ENCODE peak calls at places on chromosomes 6 and 20, in five cellular contexts. One of them, this sample, is unnamed.

GRCh38 chr6:161276605-161277155 is 2.8 kb upstream of the AGPAT4 start:
- DNase-seq in K562: no peak
- DNase-seq in H1: no peak
- DNase-seq in GM12878: no peak
- DNase-seq in HepG2: no peak
- DNase-seq in this sample: no peak

GRCh38 chr6:107075951-107076381 is 39.3 kb downstream of the BEND3 start:
- DNase-seq in K562: no peak
- DNase-seq in HepG2: no peak
- DNase-seq in GM12878: no peak
- DNase-seq in H1: no peak
- DNase-seq in this sample: no peak

GRCh38 chr20:38196592-38196991 is 31.5 kb upstream of the TGM2 start:
- DNase-seq in GM12878: no peak
- DNase-seq in HepG2: no peak
- DNase-seq in K562: peak
- DNase-seq in H1: no peak
- DNase-seq in this sample: no peak

GRCh38 chr6:77143659-77144447 is 319.4 kb downstream of the HTR1B start:
- DNase-seq in H1: no peak
- DNase-seq in K562: no peak
- DNase-seq in HepG2: no peak
- DNase-seq in GM12878: no peak
- DNase-seq in this sample: no peak

GRCh38 chr6:112956696-112957525 is 609.8 kb downstream of the RFPL4B start:
- DNase-seq in GM12878: no peak
- DNase-seq in H1: no peak
- DNase-seq in K562: peak
- DNase-seq in HepG2: no peak
- DNase-seq in this sample: no peak

GRCh38 chr6:32882879-32883250 is 28.9 kb downstream of the PSMB9 start:
- DNase-seq in GM12878: no peak
- DNase-seq in H1: no peak
- DNase-seq in HepG2: no peak
- DNase-seq in K562: no peak
- DNase-seq in this sample: no peak

GRCh38 chr6:80547827-80548226 is 441.4 kb downstream of the BCKDHB start:
- DNase-seq in HepG2: no peak
- DNase-seq in H1: no peak
- DNase-seq in K562: no peak
- DNase-seq in GM12878: no peak
- DNase-seq in this sample: no peak

GRCh38 chr6:143187173-143187908 is 126.7 kb downstream of the AIG1 start:
- DNase-seq in GM12878: no peak
- DNase-seq in HepG2: no peak
- DNase-seq in H1: no peak
- DNase-seq in K562: no peak
- DNase-seq in this sample: no peak

GRCh38 chr6:121998631-121999030 is 400.8 kb upstream of the HSF2 start:
- DNase-seq in HepG2: no peak
- DNase-seq in K562: no peak
- DNase-seq in H1: no peak
- DNase-seq in GM12878: no peak
- DNase-seq in this sample: no peak

GRCh38 chr6:152478377-152479010 is 158.7 kb downstream of the SYNE1 start:
- DNase-seq in GM12878: no peak
- DNase-seq in K562: no peak
- DNase-seq in H1: no peak
- DNase-seq in HepG2: no peak
- DNase-seq in this sample: no peak

GRCh38 chr6:27814665-27815424 is 97.4 kb downstream of the OR2B2 start:
- DNase-seq in HepG2: peak
- DNase-seq in GM12878: peak
- DNase-seq in K562: no peak
- DNase-seq in H1: peak
- DNase-seq in this sample: peak
- TF ChIP-seq POLR2A in HepG2: no peak
- TF ChIP-seq POLR2A in GM12878: peak
- TF ChIP-seq POLR2A in K562: no peak
- TF ChIP-seq POLR2A in H1: peak
- TF ChIP-seq POLR2A in this sample: peak

DNA sequence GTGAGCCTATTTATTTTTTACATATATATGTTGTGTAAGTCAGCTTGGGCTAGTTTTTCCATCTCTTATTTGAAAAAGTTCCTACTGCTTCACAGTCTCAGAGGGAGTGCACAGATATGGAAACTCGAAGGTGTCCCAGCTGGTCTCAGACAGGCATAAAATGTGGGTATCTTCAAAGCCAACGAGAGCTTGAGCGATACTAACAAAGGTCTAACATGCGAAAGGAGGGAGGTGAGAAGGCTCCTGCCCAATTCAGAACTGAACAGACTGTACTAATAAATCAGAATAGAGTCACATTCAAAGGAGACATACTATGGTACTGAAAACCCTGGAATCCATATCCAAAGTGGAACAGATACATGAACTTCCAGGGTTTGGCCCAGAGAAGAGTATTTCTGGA is 113.0 kb downstream of the PREX1 start:
- DNase-seq in HepG2: no peak
- DNase-seq in GM12878: no peak
- DNase-seq in K562: no peak
- DNase-seq in H1: no peak
- DNase-seq in this sample: no peak
- TF ChIP-seq ZNF274 in HepG2: no peak
- TF ChIP-seq ZNF274 in GM12878: no peak
- TF ChIP-seq ZNF274 in K562: no peak
- TF ChIP-seq ZNF274 in H1: no peak
- TF ChIP-seq ZNF274 in this sample: no peak

GRCh38 chr20:25692499-25692898 is 4.2 kb downstream of the ZNF337 start:
- DNase-seq in K562: no peak
- DNase-seq in HepG2: no peak
- DNase-seq in H1: no peak
- DNase-seq in GM12878: no peak
- DNase-seq in this sample: no peak

GRCh38 chr20:25697132-25697446 is 436 bp upstream of the ZNF337 start:
- DNase-seq in H1: no peak
- DNase-seq in GM12878: no peak
- DNase-seq in HepG2: no peak
- DNase-seq in K562: no peak
- DNase-seq in this sample: no peak

GRCh38 chr20:25695532-25696383 is 895 bp downstream of the ZNF337 start:
- DNase-seq in GM12878: no peak
- DNase-seq in HepG2: no peak
- DNase-seq in H1: no peak
- DNase-seq in K562: no peak
- DNase-seq in this sample: no peak

GRCh38 chr20:25699914-25700313 is 3.3 kb upstream of the ZNF337 start:
- DNase-seq in HepG2: no peak
- DNase-seq in GM12878: no peak
- DNase-seq in H1: no peak
- DNase-seq in K562: no peak
- DNase-seq in this sample: no peak

GRCh38 chr20:25696384-25697131 is at the start of gene ZNF337:
- DNase-seq in GM12878: peak
- DNase-seq in K562: peak
- DNase-seq in H1: peak
- DNase-seq in HepG2: peak
- DNase-seq in this sample: peak
- TF ChIP-seq POLR2A in GM12878: peak
- TF ChIP-seq POLR2A in K562: peak
- TF ChIP-seq POLR2A in H1: peak
- TF ChIP-seq POLR2A in HepG2: peak
- TF ChIP-seq POLR2A in this sample: peak

GRCh38 chr20:46023999-46024398 is 5.0 kb upstream of the SLC12A5 start:
- DNase-seq in HepG2: no peak
- DNase-seq in K562: no peak
- DNase-seq in GM12878: no peak
- DNase-seq in H1: no peak
- DNase-seq in this sample: no peak

GRCh38 chr20:46022411-46023147 is 6.4 kb upstream of the SLC12A5 start:
- DNase-seq in K562: peak
- DNase-seq in GM12878: no peak
- DNase-seq in H1: no peak
- DNase-seq in HepG2: peak
- DNase-seq in this sample: no peak

GRCh38 chr20:46023148-46023484 is 5.9 kb upstream of the SLC12A5 start:
- DNase-seq in H1: no peak
- DNase-seq in K562: no peak
- DNase-seq in GM12878: no peak
- DNase-seq in HepG2: no peak
- DNase-seq in this sample: no peak

GRCh38 chr20:46020515-46020914 is 8.5 kb upstream of the SLC12A5 start:
- DNase-seq in GM12878: no peak
- DNase-seq in H1: no peak
- DNase-seq in K562: no peak
- DNase-seq in HepG2: no peak
- DNase-seq in this sample: no peak

DNA sequence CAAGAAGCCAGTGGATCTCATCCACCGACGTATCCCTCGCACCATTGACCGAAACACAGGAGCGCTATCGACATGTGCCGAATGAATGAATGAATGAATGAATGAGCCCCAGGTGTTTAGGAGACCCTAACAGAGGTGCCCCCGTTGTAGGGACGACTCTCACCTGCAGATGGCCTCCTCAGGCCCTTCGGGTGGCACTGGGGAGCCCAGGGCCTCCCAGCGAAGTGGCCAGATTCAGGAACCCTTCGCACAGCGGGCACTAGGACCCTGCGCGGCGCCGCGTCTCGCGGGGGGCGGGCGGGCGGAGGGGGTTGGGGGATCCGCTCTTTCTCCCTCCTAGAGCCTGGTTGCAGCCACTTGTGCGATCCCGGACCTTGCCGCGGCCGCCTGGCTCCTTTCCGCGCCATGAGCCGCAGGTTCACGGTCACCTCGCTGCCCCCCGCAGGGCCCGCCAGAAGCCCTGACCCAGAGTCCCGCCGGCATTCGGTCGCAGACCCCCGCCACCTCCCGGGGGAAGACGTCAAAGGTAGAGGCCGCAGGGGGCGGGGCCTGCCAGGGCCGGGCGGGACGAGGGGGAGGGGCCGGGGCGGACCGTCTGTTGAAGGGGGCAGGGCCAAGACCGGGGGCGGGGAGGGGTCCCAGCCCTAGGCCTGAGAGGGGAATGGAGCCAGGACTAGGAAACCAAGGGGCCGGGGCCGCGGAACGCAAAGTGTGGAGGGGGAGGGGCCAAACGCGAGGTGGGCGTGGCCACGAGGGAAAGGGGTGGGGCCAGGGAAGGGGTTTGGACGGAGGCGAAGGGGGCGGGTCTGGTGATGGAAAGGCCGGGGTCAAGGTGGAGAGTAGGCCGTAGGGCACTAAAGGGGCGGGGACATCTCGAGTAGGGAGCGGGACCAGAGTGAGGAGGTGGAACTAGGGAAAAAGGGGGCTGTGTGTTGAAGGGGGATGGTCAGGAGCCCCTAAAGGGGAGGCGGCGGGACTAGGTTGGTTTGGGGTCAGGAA is 7.4 kb upstream of the SLC12A5 start:
- DNase-seq in HepG2: peak
- DNase-seq in H1: peak
- DNase-seq in GM12878: no peak
- DNase-seq in K562: peak
- DNase-seq in this sample: no peak
- TF ChIP-seq ZNF274 in HepG2: peak
- TF ChIP-seq ZNF274 in H1: no peak
- TF ChIP-seq ZNF274 in GM12878: no peak
- TF ChIP-seq ZNF274 in K562: no peak
- TF ChIP-seq ZNF274 in this sample: no peak

GRCh38 chr6:166009385-166010031 is 158.1 kb downstream of the TBXT start:
- DNase-seq in GM12878: no peak
- DNase-seq in HepG2: no peak
- DNase-seq in H1: no peak
- DNase-seq in K562: no peak
- DNase-seq in this sample: no peak

GRCh38 chr6:166010136-166010535 is 157.5 kb downstream of the TBXT start:
- DNase-seq in GM12878: no peak
- DNase-seq in H1: no peak
- DNase-seq in K562: no peak
- DNase-seq in HepG2: no peak
- DNase-seq in this sample: no peak

GRCh38 chr6:166007349-166008263 is 160.0 kb downstream of the TBXT start:
- DNase-seq in H1: no peak
- DNase-seq in GM12878: no peak
- DNase-seq in K562: no peak
- DNase-seq in HepG2: no peak
- DNase-seq in this sample: no peak

GRCh38 chr6:166010585-166010984 is 157.1 kb downstream of the TBXT start:
- DNase-seq in K562: no peak
- DNase-seq in H1: no peak
- DNase-seq in HepG2: no peak
- DNase-seq in GM12878: no peak
- DNase-seq in this sample: no peak

DNA sequence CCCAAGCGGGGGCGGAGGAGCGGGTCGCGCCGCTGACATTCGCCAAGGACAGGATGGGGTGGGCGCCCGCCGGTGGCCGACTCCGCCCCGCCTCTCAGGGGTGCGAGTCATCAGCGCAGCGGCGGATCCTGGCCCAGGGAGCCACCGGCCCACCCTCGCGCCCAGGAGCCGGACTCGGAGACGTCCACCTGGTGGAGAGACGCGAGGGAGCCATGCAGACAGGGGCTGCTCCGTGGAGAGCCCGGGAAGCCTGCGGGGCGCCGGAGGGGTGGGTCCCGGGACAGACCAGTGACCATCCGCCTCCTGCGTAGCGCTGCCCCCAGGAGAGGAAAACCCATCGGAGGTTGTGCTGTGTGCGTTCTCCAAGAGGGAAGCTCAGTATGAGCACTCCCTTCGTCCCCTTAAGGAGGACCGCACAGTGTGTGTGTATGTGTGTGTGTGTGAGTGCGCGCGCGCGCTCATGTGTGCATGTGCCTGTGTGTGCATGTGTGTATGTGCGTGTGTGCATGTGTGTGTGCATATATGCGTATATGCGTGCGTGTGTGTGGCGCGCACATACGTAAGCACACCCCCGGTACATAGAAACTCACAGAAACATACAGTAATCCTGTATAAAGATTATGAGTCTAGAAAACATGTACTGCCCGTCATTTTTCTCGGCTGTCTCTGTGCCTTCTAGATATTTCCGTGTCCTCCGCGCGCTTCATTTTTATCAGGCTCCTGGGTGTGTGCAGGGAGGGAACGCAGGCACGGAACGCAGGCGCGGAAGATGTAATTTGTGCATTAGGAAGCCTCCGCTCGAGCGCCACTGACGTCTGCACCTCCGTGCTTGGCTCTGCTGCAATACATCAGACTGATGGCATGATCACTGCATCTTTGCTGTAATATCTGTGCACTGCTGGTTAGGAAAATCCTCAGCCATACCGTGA is 158.9 kb downstream of the TBXT start:
- DNase-seq in GM12878: no peak
- DNase-seq in K562: no peak
- DNase-seq in HepG2: no peak
- DNase-seq in H1: no peak
- DNase-seq in this sample: no peak
- TF ChIP-seq POLR2A in GM12878: no peak
- TF ChIP-seq POLR2A in K562: no peak
- TF ChIP-seq POLR2A in HepG2: no peak
- TF ChIP-seq POLR2A in H1: no peak
- TF ChIP-seq POLR2A in this sample: no peak

GRCh38 chr6:31058128-31058894 is 48.0 kb downstream of the MUC22 start:
- DNase-seq in K562: peak
- DNase-seq in GM12878: no peak
- DNase-seq in H1: no peak
- DNase-seq in HepG2: peak
- DNase-seq in this sample: peak
- TF ChIP-seq ZNF274 in K562: no peak
- TF ChIP-seq ZNF274 in GM12878: no peak
- TF ChIP-seq ZNF274 in H1: no peak
- TF ChIP-seq ZNF274 in HepG2: no peak
- TF ChIP-seq ZNF274 in this sample: no peak